ENCODE peak calls at places on chromosomes 7 and 10, in five cellular contexts. F is trophoblast cell, C is stomach, V is right lobe of liver, K is HCT116. R is an unnamed sample.

GRCh38 chr7:155881471-155882350 is 69.4 kb upstream of the SHH start:
- DNase-seq in F (no peak), C (peak; percentile 22), V (peak; percentile 28), K (no peak), R (no peak)

GRCh38 chr7:13279854-13280435 is 592.5 kb downstream of the ARL4A start:
- DNase-seq in F (no peak), C (no peak), V (no peak), K (peak; percentile 15), R (no peak)

GRCh38 chr10:61286695-61287094 is 166.5 kb downstream of the TMEM26 start:
- DNase-seq in F (no peak), C (no peak), V (no peak), K (no peak), R (no peak)

GRCh38 chr7:148914208-148914777 is 30.2 kb upstream of the EZH2 start:
- DNase-seq in F (peak; percentile 54), C (no peak), V (no peak), K (peak; percentile 71), R (no peak)

GRCh38 chr10:6511347-6511746 is 68.7 kb downstream of the PRKCQ start:
- DNase-seq in F (no peak), C (no peak), V (no peak), K (no peak), R (no peak)

GRCh38 chr10:69092959-69093850 is 5.3 kb downstream of the SRGN start:
- DNase-seq in F (peak; percentile 85), C (peak; percentile 88), V (peak; percentile 70), K (peak; percentile 89), R (peak; percentile 88)

GRCh38 chr7:71868797-71869196 is 543.3 kb downstream of the CALN1 start:
- DNase-seq in F (no peak), C (no peak), V (no peak), K (no peak), R (no peak)

GRCh38 chr7:109376576-109376975 is 806.9 kb downstream of the DNAJB9 start:
- DNase-seq in F (no peak), C (no peak), V (no peak), K (no peak), R (no peak)

GRCh38 chr10:687583-688286 is 1.7 kb downstream of the DIP2C start:
- DNase-seq in F (no peak), C (no peak), V (no peak), K (no peak), R (no peak)

GRCh38 chr7:28083998-28084985 is 96.3 kb downstream of the JAZF1 start:
- DNase-seq in F (no peak), C (no peak), V (no peak), K (no peak), R (no peak)

GRCh38 chr10:593901-594457 is 95.5 kb downstream of the DIP2C start:
- DNase-seq in F (no peak), C (peak; percentile 74), V (peak; percentile 78), K (no peak), R (peak; percentile 34)

GRCh38 chr10:105328441-105328840 is 687.4 kb downstream of the SORCS3 start:
- DNase-seq in F (no peak), C (no peak), V (no peak), K (no peak), R (no peak)

GRCh38 chr10:52256832-52257691 is 57.0 kb upstream of the DKK1 start:
- DNase-seq in F (no peak), C (no peak), V (no peak), K (no peak), R (no peak)

GRCh38 chr10:16442914-16443313 is 6.1 kb downstream of the PTER start:
- DNase-seq in F (no peak), C (no peak), V (no peak), K (no peak), R (no peak)

GRCh38 chr10:16439294-16439693 is 2.5 kb downstream of the PTER start:
- DNase-seq in F (no peak), C (no peak), V (no peak), K (no peak), R (no peak)

GRCh38 chr10:16437540-16437894 is 707 bp downstream of the PTER start:
- DNase-seq in F (no peak), C (no peak), V (no peak), K (no peak), R (no peak)

GRCh38 chr10:16440396-16441105 is 3.7 kb downstream of the PTER start:
- DNase-seq in F (peak; percentile 93), C (peak; percentile 56), V (peak; percentile 64), K (no peak), R (no peak)

GRCh38 chr10:16441106-16441850 is 4.5 kb downstream of the PTER start:
- DNase-seq in F (peak; percentile 37), C (no peak), V (no peak), K (no peak), R (no peak)
- H3K27ac ChIP-seq in F (no peak overlapping the region), C (peak overlapping the region; percentile 75), V (no peak overlapping the region), K (no peak overlapping the region), R (no peak overlapping the region)

DNA sequence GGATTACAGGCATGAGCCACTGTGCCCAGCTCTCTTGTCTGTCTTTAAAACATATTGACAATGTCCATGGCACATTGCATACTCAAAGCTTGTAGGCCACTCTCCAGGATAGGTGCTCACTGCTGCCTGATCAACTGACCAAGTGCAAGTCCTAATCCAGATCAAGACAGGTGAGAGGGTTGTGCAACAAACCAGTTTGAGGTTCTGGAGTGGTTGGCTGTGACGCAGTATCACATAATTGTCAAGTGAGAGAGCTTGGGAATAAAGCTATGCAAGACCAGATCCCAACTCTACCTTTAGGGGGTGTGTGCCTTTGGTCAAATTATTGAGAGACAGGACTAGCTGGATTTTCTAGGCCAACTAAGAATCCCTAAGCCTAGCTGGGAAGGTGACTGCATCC is 43.0 kb upstream of the OPN4 start:
- DNase-seq in F (no peak), C (no peak), V (no peak), K (no peak), R (no peak)
- H3K4me3 ChIP-seq in F (no peak overlapping the region), C (no peak overlapping the region), V (no peak overlapping the region), K (no peak overlapping the region), R (no peak overlapping the region)

GRCh38 chr10:36188054-36188453 is 546.0 kb upstream of the FZD8 start:
- DNase-seq in F (no peak), C (no peak), V (no peak), K (no peak), R (peak; percentile 22)
- H3K27ac ChIP-seq in F (no peak overlapping the region), C (no peak overlapping the region), V (no peak overlapping the region), K (no peak overlapping the region), R (peak overlapping the region; percentile 57)

DNA sequence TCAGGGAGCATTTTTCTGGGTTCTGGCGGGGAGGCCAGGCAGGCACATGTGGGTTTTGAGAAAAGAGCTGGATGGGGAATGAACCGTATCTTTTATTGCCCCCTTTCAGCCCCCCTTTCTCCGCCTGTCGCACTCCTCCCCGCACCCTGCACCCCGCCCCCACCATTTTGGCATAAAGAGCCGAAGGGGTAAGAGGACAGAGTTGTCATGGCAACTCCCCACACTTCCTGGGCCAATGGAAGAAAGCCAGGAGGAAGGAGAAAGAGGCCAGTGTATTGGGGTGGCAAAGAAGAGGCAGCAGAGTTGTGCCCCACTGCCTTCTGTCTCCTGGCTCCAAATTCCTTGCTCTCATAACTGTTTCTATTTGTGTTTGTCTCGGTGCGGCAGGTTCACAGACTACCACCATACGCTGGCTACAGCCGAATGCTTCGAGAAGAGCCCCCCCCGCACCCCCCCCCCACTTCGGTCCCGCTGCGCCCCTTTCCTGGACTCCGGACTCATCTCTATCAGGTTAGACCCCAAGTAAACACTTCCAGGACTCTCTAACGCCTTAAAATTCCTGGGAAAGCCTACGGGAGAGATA is 3.4 kb downstream of the KCNIP2 start:
- DNase-seq in F (no peak), C (no peak), V (no peak), K (no peak), R (no peak)
- H3K4me3 ChIP-seq in F (no peak overlapping the region), C (peak overlapping the region; percentile 34), V (peak overlapping the region; percentile 38), K (peak overlapping the region; percentile 60), R (peak overlapping the region; percentile 26)

R was measured in heart right ventricle.